ENCODE peak calls at places on chromosomes 6 and 20, in four cellular contexts. T is Karpas-422, U is hepatocyte, J is SK-N-SH. A is an unnamed sample. For H3K79me2, the result is how much of the 10 kb centered on the place peaks cover.

GRCh38 chr6:6657820-6658217 is 69.3 kb downstream of the LY86 start:
- DNase-seq in T (no peak), U (no peak), J (no peak), A (no peak)

GRCh38 chr6:17115251-17116089 is 13.6 kb downstream of the STMND1 start:
- DNase-seq in T (no peak), U (peak), J (no peak), A (peak)

GRCh38 chr6:153997221-153997620 is 41.8 kb upstream of the OPRM1 start:
- DNase-seq in T (no peak), U (no peak), J (no peak), A (no peak)

GRCh38 chr6:129644567-129645015 is 65.4 kb downstream of the ARHGAP18 start:
- DNase-seq in T (no peak), U (no peak), J (no peak), A (peak)

GRCh38 chr20:39103732-39104131 is 141.6 kb downstream of the DHX35 start:
- DNase-seq in T (no peak), U (no peak), J (no peak), A (no peak)

GRCh38 chr6:46254331-46254730 is 83.6 kb upstream of the ENPP5 start:
- DNase-seq in T (no peak), U (no peak), J (no peak), A (no peak)

GRCh38 chr6:56816393-56816792 is 138.5 kb upstream of the BEND6 start:
- DNase-seq in T (no peak), U (peak), J (no peak), A (no peak)

GRCh38 chr6:10746915-10747250 is 722 bp upstream of the TMEM14B start:
- DNase-seq in T (no peak), U (no peak), J (no peak), A (no peak)

GRCh38 chr20:44961024-44961866 is 1.0 kb upstream of the TOMM34 start:
- DNase-seq in T (no peak), U (no peak), J (no peak), A (no peak)
- H3K79me2 ChIP-seq in T (under half), U (under half), J (under half), A (under half)

GRCh38 chr6:85462673-85463072 is 12.8 kb downstream of the NT5E start:
- DNase-seq in T (no peak), U (no peak), J (no peak), A (no peak)
- H3K4me2 ChIP-seq in T (no peak), U (no peak), J (peak), A (no peak)

GRCh38 chr20:44204832-44205215 is 5.7 kb downstream of the OSER1 start:
- DNase-seq in T (no peak), U (no peak), J (no peak), A (no peak)
- H3K79me2 ChIP-seq in T (half or more), U (half or more), J (half or more), A (half or more)

DNA sequence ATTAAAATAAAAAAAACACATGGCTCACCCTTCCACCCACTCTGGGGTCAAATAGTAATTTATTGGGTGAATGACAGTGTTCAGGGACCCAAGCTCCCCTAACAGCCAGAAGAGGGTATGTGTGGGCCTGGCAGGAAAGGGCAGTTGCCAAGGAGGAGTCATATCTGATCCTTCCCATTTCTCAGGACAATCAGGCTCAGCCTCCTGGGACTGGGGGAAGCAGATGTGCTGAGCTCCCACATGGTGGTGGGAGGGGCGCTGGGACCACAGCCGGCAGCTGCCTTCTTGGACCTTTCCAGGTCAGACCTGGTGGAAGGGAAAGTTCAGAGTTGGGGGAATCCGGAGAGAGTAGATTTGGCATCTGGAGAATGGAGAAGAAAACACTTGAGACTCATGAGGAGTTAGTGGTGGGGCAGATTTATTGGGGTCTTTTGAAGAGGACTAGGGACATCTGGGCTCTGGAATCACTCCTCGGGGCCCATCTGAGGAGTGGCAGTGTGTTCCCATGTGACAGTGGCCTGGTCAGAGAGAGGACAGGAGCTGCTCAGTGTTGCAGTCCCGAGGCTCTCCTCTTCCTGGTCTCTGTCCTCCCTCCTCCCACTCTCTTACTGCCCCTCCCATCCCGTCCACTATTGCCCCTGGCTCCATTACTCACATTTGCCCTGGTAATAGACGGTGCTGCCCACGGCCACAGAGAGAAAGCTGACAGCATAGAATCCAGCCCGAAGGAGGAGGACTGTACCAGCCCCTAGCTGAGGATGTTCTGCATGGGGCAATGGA is 3.0 kb downstream of the LST1 start:
- DNase-seq in T (no peak), U (no peak), J (no peak), A (no peak)
- H3K4me2 ChIP-seq in T (no peak), U (no peak), J (no peak), A (no peak)